ENCODE peak calls at places on chromosomes 7 and 10, in nine cellular contexts. I, S, U, H, N, L, Z, D and C are unnamed samples.

GRCh38 chr10:2083591-2083990 is 346.3 kb upstream of the ADARB2 start:
- DNase-seq in S (no peak), I (no peak), L (no peak), D (no peak), N (no peak), Z (no peak), H (no peak), U (no peak), C (no peak)

GRCh38 chr10:102140913-102141540 is 8.2 kb downstream of the PPRC1 start:
- DNase-seq in H (no peak), I (no peak), S (no peak), N (no peak), Z (no peak), L (no peak), D (no peak), U (no peak), C (no peak)

GRCh38 chr7:17371656-17372524 is 73.4 kb downstream of the AHR start:
- DNase-seq in H (no peak), L (peak; percentile 94), S (no peak), D (peak; percentile 94), N (no peak), I (no peak), Z (no peak), U (no peak), C (no peak)

GRCh38 chr7:113199841-113200240 is 81.5 kb upstream of the SMIM30 start:
- DNase-seq in N (no peak), Z (no peak), U (no peak), S (no peak), I (no peak), L (peak; percentile 86), H (no peak), D (no peak), C (no peak)

GRCh38 chr7:101308245-101309085 is 13.1 kb downstream of the IFT22 start:
- DNase-seq in Z (no peak), U (peak; percentile 49), S (peak; percentile 20), I (no peak), H (peak; percentile 53), D (peak; percentile 71), N (peak; percentile 38), L (peak; percentile 81), C (peak; percentile 64)

GRCh38 chr7:128010392-128011078 is 20.7 kb downstream of the LRRC4 start:
- DNase-seq in Z (no peak), H (no peak), L (no peak), S (no peak), N (no peak), I (no peak), D (no peak), U (no peak), C (no peak)

GRCh38 chr10:43694526-43694925 is 45.8 kb upstream of the ZNF32 start:
- DNase-seq in S (no peak), D (no peak), H (no peak), N (no peak), L (no peak), Z (no peak), U (no peak), I (no peak), C (no peak)

GRCh38 chr7:28088032-28088431 is 92.6 kb downstream of the JAZF1 start:
- DNase-seq in H (no peak), D (no peak), U (no peak), I (no peak), Z (no peak), S (no peak), L (no peak), N (no peak), C (no peak)

GRCh38 chr10:67438605-67439258 is 257.3 kb downstream of the CTNNA3 start:
- DNase-seq in N (no peak), D (no peak), H (no peak), S (no peak), Z (no peak), U (no peak), L (no peak), I (no peak), C (no peak)

GRCh38 chr10:7111574-7111973 is 299.3 kb downstream of the SFMBT2 start:
- DNase-seq in I (no peak), Z (no peak), U (no peak), N (no peak), D (no peak), L (peak; percentile 28), S (no peak), H (no peak), C (no peak)

GRCh38 chr10:62443866-62444265 is 69.7 kb downstream of the ZNF365 start:
- DNase-seq in Z (no peak), L (no peak), S (no peak), I (no peak), U (no peak), H (no peak), N (no peak), D (no peak), C (no peak)

GRCh38 chr7:73602721-73603651 is 21.3 kb downstream of the MLXIPL start:
- DNase-seq in Z (no peak), L (no peak), D (no peak), S (no peak), I (no peak), N (no peak), U (no peak), H (no peak), C (no peak)

GRCh38 chr10:46247808-46248569 is 38.8 kb upstream of the ANTXRL start:
- DNase-seq in D (no peak), H (no peak), S (no peak), N (no peak), U (no peak), L (no peak), I (no peak), Z (no peak), C (no peak)

GRCh38 chr10:43775379-43775778 is 126.7 kb upstream of the ZNF32 start:
- DNase-seq in H (no peak), Z (no peak), U (no peak), I (no peak), S (no peak), L (no peak), D (no peak), N (no peak), C (no peak)

GRCh38 chr7:75892634-75893272 is 13.9 kb downstream of the RHBDD2 start:
- DNase-seq in S (no peak), L (peak; percentile 61), N (no peak), I (no peak), Z (no peak), U (no peak), H (no peak), D (no peak), C (no peak)

GRCh38 chr10:132939957-132940790 is 2.2 kb downstream of the CFAP46 start:
- DNase-seq in D (peak; percentile 65), L (peak; percentile 9), H (peak; percentile 66), S (peak; percentile 64), I (no peak), Z (no peak), N (peak; percentile 34), U (peak; percentile 67), C (no peak)